ENCODE peak calls at places on chromosomes 5 and 9, in seven cellular contexts. One of them, this sample, is unnamed.

GRCh38 chr5:143554194-143554717 is 150.8 kb upstream of the NR3C1 start:
- ATAC-seq in K562: no peak
- ATAC-seq in omental fat pad: peak
- ATAC-seq in GM12878: no peak
- ATAC-seq in WTC11: no peak
- ATAC-seq in gastrocnemius medialis: peak
- ATAC-seq in natural killer cell: no peak
- ATAC-seq in this sample: no peak

GRCh38 chr9:92468206-92468605 is 14.1 kb downstream of the ASPN start:
- ATAC-seq in K562: no peak
- ATAC-seq in omental fat pad: no peak
- ATAC-seq in GM12878: no peak
- ATAC-seq in WTC11: no peak
- ATAC-seq in gastrocnemius medialis: no peak
- ATAC-seq in natural killer cell: no peak
- ATAC-seq in this sample: no peak

GRCh38 chr5:63963080-63963735 is 963 bp upstream of the HTR1A start:
- ATAC-seq in K562: peak
- ATAC-seq in omental fat pad: no peak
- ATAC-seq in GM12878: peak
- ATAC-seq in WTC11: peak
- ATAC-seq in gastrocnemius medialis: no peak
- ATAC-seq in natural killer cell: no peak
- ATAC-seq in this sample: no peak

GRCh38 chr5:78612227-78613150 is 36.1 kb downstream of the LHFPL2 start:
- ATAC-seq in K562: no peak
- ATAC-seq in omental fat pad: no peak
- ATAC-seq in GM12878: no peak
- ATAC-seq in WTC11: no peak
- ATAC-seq in gastrocnemius medialis: no peak
- ATAC-seq in natural killer cell: no peak
- ATAC-seq in this sample: no peak

GRCh38 chr9:89311346-89312153 is 555 bp downstream of the CKS2 start:
- ATAC-seq in K562: peak
- ATAC-seq in omental fat pad: peak
- ATAC-seq in GM12878: peak
- ATAC-seq in WTC11: peak
- ATAC-seq in gastrocnemius medialis: no peak
- ATAC-seq in natural killer cell: no peak
- ATAC-seq in this sample: no peak

GRCh38 chr9:37251452-37251851 is 131.1 kb downstream of the ZCCHC7 start:
- ATAC-seq in K562: no peak
- ATAC-seq in omental fat pad: no peak
- ATAC-seq in GM12878: peak
- ATAC-seq in WTC11: peak
- ATAC-seq in gastrocnemius medialis: no peak
- ATAC-seq in natural killer cell: no peak
- ATAC-seq in this sample: no peak

GRCh38 chr9:136353757-136354488 is 9.6 kb downstream of the DNLZ start:
- ATAC-seq in K562: peak
- ATAC-seq in omental fat pad: peak
- ATAC-seq in GM12878: no peak
- ATAC-seq in WTC11: no peak
- ATAC-seq in gastrocnemius medialis: no peak
- ATAC-seq in natural killer cell: no peak
- ATAC-seq in this sample: no peak

GRCh38 chr5:67543704-67544103 is 347.1 kb upstream of the CD180 start:
- ATAC-seq in K562: no peak
- ATAC-seq in omental fat pad: no peak
- ATAC-seq in GM12878: no peak
- ATAC-seq in WTC11: no peak
- ATAC-seq in gastrocnemius medialis: no peak
- ATAC-seq in natural killer cell: no peak
- ATAC-seq in this sample: no peak

GRCh38 chr5:31731016-31731415 is 92.1 kb downstream of the PDZD2 start:
- ATAC-seq in K562: no peak
- ATAC-seq in omental fat pad: no peak
- ATAC-seq in GM12878: no peak
- ATAC-seq in WTC11: peak
- ATAC-seq in gastrocnemius medialis: no peak
- ATAC-seq in natural killer cell: peak
- ATAC-seq in this sample: no peak

GRCh38 chr5:79413112-79413511 is 100.8 kb downstream of the HOMER1 start:
- ATAC-seq in K562: no peak
- ATAC-seq in omental fat pad: no peak
- ATAC-seq in GM12878: no peak
- ATAC-seq in WTC11: no peak
- ATAC-seq in gastrocnemius medialis: no peak
- ATAC-seq in natural killer cell: no peak
- ATAC-seq in this sample: no peak

GRCh38 chr5:72133212-72133990 is 26.1 kb downstream of the MAP1B start:
- ATAC-seq in K562: peak
- ATAC-seq in omental fat pad: no peak
- ATAC-seq in GM12878: no peak
- ATAC-seq in WTC11: no peak
- ATAC-seq in gastrocnemius medialis: no peak
- ATAC-seq in natural killer cell: no peak
- ATAC-seq in this sample: no peak

GRCh38 chr9:108434502-108434901 is 421.3 kb downstream of the ACTL7B start:
- ATAC-seq in K562: no peak
- ATAC-seq in omental fat pad: no peak
- ATAC-seq in GM12878: no peak
- ATAC-seq in WTC11: no peak
- ATAC-seq in gastrocnemius medialis: no peak
- ATAC-seq in natural killer cell: no peak
- ATAC-seq in this sample: no peak

GRCh38 chr5:74916831-74917710 is 50.9 kb upstream of the FAM169A start:
- ATAC-seq in K562: no peak
- ATAC-seq in omental fat pad: no peak
- ATAC-seq in GM12878: no peak
- ATAC-seq in WTC11: no peak
- ATAC-seq in gastrocnemius medialis: no peak
- ATAC-seq in natural killer cell: no peak
- ATAC-seq in this sample: no peak

GRCh38 chr5:157230610-157231009 is 35.3 kb upstream of the CYFIP2 start:
- ATAC-seq in K562: no peak
- ATAC-seq in omental fat pad: no peak
- ATAC-seq in GM12878: no peak
- ATAC-seq in WTC11: no peak
- ATAC-seq in gastrocnemius medialis: no peak
- ATAC-seq in natural killer cell: no peak
- ATAC-seq in this sample: no peak

GRCh38 chr5:142439208-142439607 is 114.4 kb upstream of the SPRY4 start:
- ATAC-seq in K562: no peak
- ATAC-seq in omental fat pad: peak
- ATAC-seq in GM12878: no peak
- ATAC-seq in WTC11: no peak
- ATAC-seq in gastrocnemius medialis: peak
- ATAC-seq in natural killer cell: no peak
- ATAC-seq in this sample: peak

GRCh38 chr9:24602687-24603352 is 57.1 kb upstream of the IZUMO3 start:
- ATAC-seq in K562: no peak
- ATAC-seq in omental fat pad: no peak
- ATAC-seq in GM12878: no peak
- ATAC-seq in WTC11: no peak
- ATAC-seq in gastrocnemius medialis: no peak
- ATAC-seq in natural killer cell: no peak
- ATAC-seq in this sample: no peak

GRCh38 chr9:78366827-78367226 is 69.9 kb downstream of the PSAT1 start:
- ATAC-seq in K562: no peak
- ATAC-seq in omental fat pad: no peak
- ATAC-seq in GM12878: no peak
- ATAC-seq in WTC11: no peak
- ATAC-seq in gastrocnemius medialis: no peak
- ATAC-seq in natural killer cell: no peak
- ATAC-seq in this sample: no peak

GRCh38 chr5:180640301-180640764 is 9.1 kb downstream of the FLT4 start:
- ATAC-seq in K562: no peak
- ATAC-seq in omental fat pad: peak
- ATAC-seq in GM12878: no peak
- ATAC-seq in WTC11: no peak
- ATAC-seq in gastrocnemius medialis: no peak
- ATAC-seq in natural killer cell: no peak
- ATAC-seq in this sample: peak

GRCh38 chr5:83924171-83924570 is 203.5 kb upstream of the HAPLN1 start:
- ATAC-seq in K562: no peak
- ATAC-seq in omental fat pad: no peak
- ATAC-seq in GM12878: no peak
- ATAC-seq in WTC11: no peak
- ATAC-seq in gastrocnemius medialis: no peak
- ATAC-seq in natural killer cell: no peak
- ATAC-seq in this sample: no peak

GRCh38 chr5:57833489-57833888 is 350.9 kb upstream of the ACTBL2 start:
- ATAC-seq in K562: no peak
- ATAC-seq in omental fat pad: no peak
- ATAC-seq in GM12878: no peak
- ATAC-seq in WTC11: no peak
- ATAC-seq in gastrocnemius medialis: no peak
- ATAC-seq in natural killer cell: no peak
- ATAC-seq in this sample: no peak

GRCh38 chr5:130141689-130142320 is 237.5 kb downstream of the CHSY3 start:
- ATAC-seq in K562: no peak
- ATAC-seq in omental fat pad: no peak
- ATAC-seq in GM12878: peak
- ATAC-seq in WTC11: peak
- ATAC-seq in gastrocnemius medialis: no peak
- ATAC-seq in natural killer cell: no peak
- ATAC-seq in this sample: no peak
- TF ChIP-seq CTCF in K562: no peak
- TF ChIP-seq CTCF in omental fat pad: no peak
- TF ChIP-seq CTCF in GM12878: peak
- TF ChIP-seq CTCF in WTC11: peak
- TF ChIP-seq CTCF in gastrocnemius medialis: no peak
- TF ChIP-seq CTCF in natural killer cell: no peak
- TF ChIP-seq CTCF in this sample: no peak

GRCh38 chr9:69922646-69923045 is 102.0 kb downstream of the CFAP95 start:
- ATAC-seq in K562: no peak
- ATAC-seq in omental fat pad: no peak
- ATAC-seq in GM12878: no peak
- ATAC-seq in WTC11: no peak
- ATAC-seq in gastrocnemius medialis: no peak
- ATAC-seq in natural killer cell: no peak
- ATAC-seq in this sample: no peak
- TF ChIP-seq CTCF in K562: no peak
- TF ChIP-seq CTCF in omental fat pad: no peak
- TF ChIP-seq CTCF in GM12878: no peak
- TF ChIP-seq CTCF in WTC11: no peak
- TF ChIP-seq CTCF in gastrocnemius medialis: no peak
- TF ChIP-seq CTCF in natural killer cell: no peak
- TF ChIP-seq CTCF in this sample: no peak

GRCh38 chr5:13831236-13831810 is 113.2 kb downstream of the DNAH5 start:
- ATAC-seq in K562: no peak
- ATAC-seq in omental fat pad: no peak
- ATAC-seq in GM12878: no peak
- ATAC-seq in WTC11: peak
- ATAC-seq in gastrocnemius medialis: no peak
- ATAC-seq in natural killer cell: no peak
- ATAC-seq in this sample: no peak

GRCh38 chr5:13830536-13830935 is 114.0 kb downstream of the DNAH5 start:
- ATAC-seq in K562: no peak
- ATAC-seq in omental fat pad: no peak
- ATAC-seq in GM12878: no peak
- ATAC-seq in WTC11: no peak
- ATAC-seq in gastrocnemius medialis: no peak
- ATAC-seq in natural killer cell: no peak
- ATAC-seq in this sample: no peak

DNA sequence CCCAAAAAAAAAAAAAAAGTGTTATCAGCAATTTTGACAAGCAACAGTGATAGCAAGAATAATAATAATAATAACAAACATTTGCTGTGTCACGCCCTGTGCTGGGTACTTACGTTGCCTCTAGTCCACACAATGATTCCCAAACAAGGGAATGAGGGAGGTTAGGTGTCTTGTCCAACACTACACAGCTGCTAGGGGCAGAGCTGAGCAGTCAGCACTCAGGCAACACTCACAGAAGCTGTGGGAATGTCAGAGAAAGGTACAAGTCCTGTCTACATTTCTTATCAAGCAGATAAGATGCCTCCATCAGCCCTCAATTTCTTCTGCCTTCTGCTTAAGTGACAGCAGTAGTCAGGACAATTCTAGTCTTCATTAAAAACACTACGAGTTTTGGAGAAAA is 111.0 kb downstream of the DNAH5 start:
- ATAC-seq in K562: no peak
- ATAC-seq in omental fat pad: no peak
- ATAC-seq in GM12878: no peak
- ATAC-seq in WTC11: peak
- ATAC-seq in gastrocnemius medialis: no peak
- ATAC-seq in natural killer cell: no peak
- ATAC-seq in this sample: no peak
- TF ChIP-seq CTCF in K562: no peak
- TF ChIP-seq CTCF in omental fat pad: no peak
- TF ChIP-seq CTCF in GM12878: no peak
- TF ChIP-seq CTCF in WTC11: no peak
- TF ChIP-seq CTCF in gastrocnemius medialis: no peak
- TF ChIP-seq CTCF in natural killer cell: no peak
- TF ChIP-seq CTCF in this sample: no peak

DNA sequence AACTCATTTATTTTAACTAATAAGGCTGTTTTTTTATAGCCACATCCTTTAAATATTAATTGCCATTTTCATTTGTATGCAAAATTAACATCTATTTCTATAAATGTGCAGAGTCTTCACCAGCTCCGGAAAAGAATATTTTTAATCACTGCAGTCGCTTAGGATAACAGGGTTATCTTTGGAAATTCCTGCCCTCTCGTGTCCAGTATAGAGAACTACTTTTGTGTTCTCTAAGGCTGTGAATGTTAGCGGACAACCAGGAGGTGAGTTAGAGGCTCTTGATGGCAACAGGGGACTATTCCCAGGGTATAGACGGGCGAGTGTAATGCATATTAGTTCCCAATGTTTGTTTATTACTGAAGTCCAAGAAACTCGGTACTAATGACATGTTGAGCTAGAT is 59.4 kb downstream of the GGTA1 start:
- ATAC-seq in K562: peak
- ATAC-seq in omental fat pad: no peak
- ATAC-seq in GM12878: no peak
- ATAC-seq in WTC11: peak
- ATAC-seq in gastrocnemius medialis: no peak
- ATAC-seq in natural killer cell: no peak
- ATAC-seq in this sample: no peak
- TF ChIP-seq CTCF in K562: peak
- TF ChIP-seq CTCF in omental fat pad: no peak
- TF ChIP-seq CTCF in GM12878: no peak
- TF ChIP-seq CTCF in WTC11: no peak
- TF ChIP-seq CTCF in gastrocnemius medialis: no peak
- TF ChIP-seq CTCF in natural killer cell: no peak
- TF ChIP-seq CTCF in this sample: no peak

GRCh38 chr5:122896598-122897282 is 51.3 kb downstream of the SNX24 start:
- ATAC-seq in K562: no peak
- ATAC-seq in omental fat pad: no peak
- ATAC-seq in GM12878: peak
- ATAC-seq in WTC11: no peak
- ATAC-seq in gastrocnemius medialis: no peak
- ATAC-seq in natural killer cell: no peak
- ATAC-seq in this sample: no peak
- TF ChIP-seq CTCF in K562: peak
- TF ChIP-seq CTCF in omental fat pad: no peak
- TF ChIP-seq CTCF in GM12878: peak
- TF ChIP-seq CTCF in WTC11: no peak
- TF ChIP-seq CTCF in gastrocnemius medialis: peak
- TF ChIP-seq CTCF in natural killer cell: no peak
- TF ChIP-seq CTCF in this sample: peak

This sample was measured in gastroesophageal sphincter.